ENCODE peak calls at places on chromosomes 5 and 9, in eight cellular contexts. Z, P, K, B, F, C, H and U are unnamed samples.

GRCh38 chr5:159908201-159908940 is 7.9 kb upstream of the ADRA1B start:
- DNase-seq in F (no peak), K (no peak), Z (no peak), B (no peak), C (no peak), P (no peak), H (no peak), U (no peak)

GRCh38 chr9:17011870-17012269 is 123.0 kb upstream of the CNTLN start:
- DNase-seq in P (no peak), Z (no peak), B (no peak), F (no peak), C (no peak), H (no peak), K (no peak), U (no peak)

GRCh38 chr5:139341187-139341688 is 416 bp upstream of the PAIP2 start:
- DNase-seq in Z (no peak), K (no peak), B (no peak), C (no peak), H (no peak), F (no peak), P (no peak), U (no peak)

GRCh38 chr5:150636391-150637244 is 3.8 kb upstream of the SYNPO start:
- DNase-seq in Z (no peak), C (no peak), H (no peak), K (no peak), P (peak), B (peak), F (no peak), U (no peak)

GRCh38 chr9:108035485-108035884 is 545.9 kb upstream of the KLF4 start:
- DNase-seq in H (no peak), P (no peak), K (no peak), Z (no peak), F (no peak), C (no peak), B (no peak), U (no peak)

GRCh38 chr9:93958875-93959682 is 3.9 kb upstream of the BARX1 start:
- DNase-seq in K (no peak), H (no peak), C (no peak), B (peak), P (peak), Z (no peak), F (no peak), U (no peak)

GRCh38 chr9:136254381-136255165 is 9.0 kb upstream of the QSOX2 start:
- DNase-seq in P (no peak), H (no peak), C (no peak), Z (peak), K (no peak), F (no peak), B (no peak), U (no peak)

GRCh38 chr5:98928802-98929122 is at the start of gene CHD1:
- DNase-seq in K (peak), F (peak), H (peak), C (no peak), P (peak), Z (peak), B (no peak), U (peak)

GRCh38 chr5:18792145-18792544 is 1157.9 kb downstream of the TAF11L14 start:
- DNase-seq in P (no peak), B (peak), C (no peak), Z (no peak), H (peak), K (no peak), F (no peak), U (no peak)

GRCh38 chr9:76162751-76163500 is 231.3 kb downstream of the RFK start:
- DNase-seq in C (no peak), B (no peak), P (no peak), Z (no peak), H (no peak), F (no peak), K (no peak), U (no peak)

GRCh38 chr9:131831380-131832165 is 91.7 kb upstream of the RAPGEF1 start:
- DNase-seq in F (no peak), Z (peak), H (no peak), K (no peak), B (no peak), C (no peak), P (no peak), U (no peak)

GRCh38 chr9:102206432-102206831 is 468.0 kb upstream of the GRIN3A start:
- DNase-seq in K (no peak), P (no peak), Z (no peak), C (no peak), F (no peak), H (no peak), B (no peak), U (no peak)

GRCh38 chr5:29054694-29055093 is 2016.3 kb upstream of the CDH9 start:
- DNase-seq in H (no peak), F (no peak), Z (no peak), B (no peak), C (no peak), K (no peak), P (no peak), U (no peak)

GRCh38 chr9:88809836-88810235 is 181.4 kb upstream of the S1PR3 start:
- DNase-seq in C (no peak), K (no peak), Z (no peak), H (no peak), P (no peak), F (no peak), B (peak), U (no peak)

GRCh38 chr9:37903831-37904646 is at the start of gene SLC25A51:
- DNase-seq in F (peak), P (peak), B (peak), K (peak), Z (peak), H (peak), C (peak), U (peak)

GRCh38 chr5:93304851-93305250 is 276.2 kb downstream of the NR2F1-AS1 start:
- DNase-seq in K (no peak), H (no peak), B (no peak), F (no peak), Z (no peak), P (no peak), C (no peak), U (no peak)

GRCh38 chr5:160009591-160009989 is 651 bp downstream of the TTC1 start:
- DNase-seq in F (no peak), K (no peak), B (no peak), P (peak), H (no peak), C (no peak), Z (peak), U (no peak)

GRCh38 chr5:137453476-137454080 is 45.5 kb downstream of the SPOCK1 start:
- DNase-seq in C (no peak), K (peak), P (no peak), Z (no peak), B (peak), F (no peak), H (peak), U (peak)

GRCh38 chr5:167413503-167413902 is 877.9 kb upstream of the WWC1 start:
- DNase-seq in K (no peak), F (no peak), C (no peak), P (no peak), B (no peak), Z (no peak), H (no peak), U (no peak)

GRCh38 chr9:134738869-134739659 is 97.5 kb downstream of the COL5A1 start:
- DNase-seq in K (peak), F (peak), H (peak), B (peak), P (peak), C (no peak), Z (peak), U (no peak)

GRCh38 chr5:170297589-170298462 is at the start of gene LCP2:
- DNase-seq in H (no peak), C (no peak), Z (no peak), K (no peak), F (no peak), B (no peak), P (no peak), U (no peak)

GRCh38 chr9:76269789-76270188 is 124.4 kb downstream of the RFK start:
- DNase-seq in H (no peak), C (no peak), P (no peak), Z (no peak), K (no peak), F (no peak), B (peak), U (no peak)

GRCh38 chr5:168740821-168741213 is 161.6 kb upstream of the PANK3 start:
- DNase-seq in F (no peak), C (no peak), P (no peak), B (peak), Z (no peak), K (no peak), H (no peak), U (no peak)

GRCh38 chr9:134688661-134689319 is 47.2 kb downstream of the COL5A1 start:
- DNase-seq in C (no peak), F (no peak), B (no peak), P (no peak), Z (no peak), H (no peak), K (no peak), U (no peak)

GRCh38 chr9:98120476-98120875 is 1.5 kb upstream of the TRIM14 start:
- DNase-seq in F (no peak), B (no peak), Z (no peak), P (no peak), C (no peak), H (no peak), K (no peak), U (no peak)

GRCh38 chr9:105116047-105116868 is 128.2 kb upstream of the SLC44A1 start:
- DNase-seq in C (no peak), Z (no peak), K (no peak), F (no peak), H (no peak), B (no peak), P (no peak), U (no peak)

GRCh38 chr5:169070413-169070812 is 230.5 kb downstream of the SLIT3 start:
- DNase-seq in H (no peak), F (no peak), P (no peak), C (no peak), B (no peak), K (no peak), Z (no peak), U (no peak)

DNA sequence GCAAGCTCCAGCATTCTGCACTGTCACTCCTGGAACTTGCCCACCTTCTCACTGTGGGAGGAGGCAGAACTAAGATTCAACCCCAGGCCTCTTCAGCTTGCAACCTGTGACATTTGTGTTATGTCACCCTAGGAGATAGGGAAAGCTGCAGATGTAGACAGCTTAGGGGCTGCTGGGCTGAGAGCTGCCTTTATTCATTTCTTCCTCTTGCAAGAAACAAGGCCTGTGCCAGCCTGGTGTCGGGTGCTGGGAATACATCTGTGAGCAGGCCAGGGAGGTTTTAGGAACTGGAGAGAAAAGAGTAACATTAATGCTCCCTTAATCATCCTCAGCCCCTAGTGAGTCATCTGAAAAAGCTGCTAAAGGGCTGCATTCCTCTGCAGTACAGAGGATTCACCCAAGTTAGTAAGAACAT is 101.8 kb downstream of the FGF18 start:
- DNase-seq in P (peak), Z (no peak), C (no peak), H (no peak), B (peak), K (peak), F (no peak), U (no peak)
- H3K27ac ChIP-seq in P (peak), Z (no peak), C (no peak), H (no peak), B (no peak), K (peak), F (peak), U (no peak)

GRCh38 chr9:8845376-8845775 is 1045.8 kb upstream of the DMAC1 start:
- DNase-seq in K (no peak), H (no peak), F (no peak), C (no peak), Z (no peak), P (peak), B (no peak), U (no peak)
- TF ChIP-seq POLR2AphosphoS5 in K (no peak), H (no peak), F (no peak), C (no peak), Z (no peak), P (no peak), B (no peak), U (no peak)

DNA sequence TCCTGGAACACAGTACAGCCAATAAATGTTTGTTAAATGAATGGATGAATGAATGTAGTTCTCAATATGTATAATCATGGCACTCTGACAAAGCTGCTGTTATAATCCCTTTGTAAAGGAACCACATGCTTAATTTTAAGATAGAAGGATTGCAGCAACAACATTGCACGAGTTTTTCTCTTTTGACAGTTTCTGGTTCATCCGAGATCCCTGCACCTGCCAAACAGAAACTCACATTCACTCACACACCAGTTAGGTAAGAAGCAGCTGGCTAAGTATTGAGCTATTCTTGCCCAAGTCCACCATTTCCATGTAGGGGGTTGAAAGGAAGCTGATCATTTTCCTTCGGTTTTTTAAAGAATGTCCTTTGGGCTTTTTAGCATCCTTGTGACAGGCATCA is 133.7 kb upstream of the MAP1B start:
- DNase-seq in C (no peak), P (no peak), Z (no peak), K (no peak), B (no peak), F (no peak), H (no peak), U (no peak)
- H3K9ac ChIP-seq in C (no peak), P (no peak), Z (no peak), K (no peak), B (no peak), F (no peak), H (no peak), U (no peak)

GRCh38 chr9:121558423-121558950 is 58.8 kb upstream of the GGTA1 start:
- DNase-seq in F (no peak), K (no peak), Z (no peak), B (no peak), C (no peak), P (no peak), H (no peak), U (no peak)
- H3K27ac ChIP-seq in F (no peak), K (peak), Z (no peak), B (peak), C (peak), P (peak), H (no peak), U (no peak)

GRCh38 chr5:67215592-67216471 is 19.2 kb upstream of the CD180 start:
- DNase-seq in K (no peak), B (peak), Z (no peak), H (peak), F (no peak), P (peak), C (peak), U (no peak)
- TF ChIP-seq POLR2AphosphoS5 in K (no peak), B (peak), Z (no peak), H (peak), F (no peak), P (no peak), C (no peak), U (no peak)

GRCh38 chr9:85600675-85601263 is 141.0 kb downstream of the AGTPBP1 start:
- DNase-seq in F (peak), C (no peak), B (no peak), H (no peak), K (no peak), P (peak), Z (no peak), U (no peak)
- H3K9ac ChIP-seq in F (no peak), C (no peak), B (no peak), H (no peak), K (no peak), P (no peak), Z (no peak), U (no peak)

DNA sequence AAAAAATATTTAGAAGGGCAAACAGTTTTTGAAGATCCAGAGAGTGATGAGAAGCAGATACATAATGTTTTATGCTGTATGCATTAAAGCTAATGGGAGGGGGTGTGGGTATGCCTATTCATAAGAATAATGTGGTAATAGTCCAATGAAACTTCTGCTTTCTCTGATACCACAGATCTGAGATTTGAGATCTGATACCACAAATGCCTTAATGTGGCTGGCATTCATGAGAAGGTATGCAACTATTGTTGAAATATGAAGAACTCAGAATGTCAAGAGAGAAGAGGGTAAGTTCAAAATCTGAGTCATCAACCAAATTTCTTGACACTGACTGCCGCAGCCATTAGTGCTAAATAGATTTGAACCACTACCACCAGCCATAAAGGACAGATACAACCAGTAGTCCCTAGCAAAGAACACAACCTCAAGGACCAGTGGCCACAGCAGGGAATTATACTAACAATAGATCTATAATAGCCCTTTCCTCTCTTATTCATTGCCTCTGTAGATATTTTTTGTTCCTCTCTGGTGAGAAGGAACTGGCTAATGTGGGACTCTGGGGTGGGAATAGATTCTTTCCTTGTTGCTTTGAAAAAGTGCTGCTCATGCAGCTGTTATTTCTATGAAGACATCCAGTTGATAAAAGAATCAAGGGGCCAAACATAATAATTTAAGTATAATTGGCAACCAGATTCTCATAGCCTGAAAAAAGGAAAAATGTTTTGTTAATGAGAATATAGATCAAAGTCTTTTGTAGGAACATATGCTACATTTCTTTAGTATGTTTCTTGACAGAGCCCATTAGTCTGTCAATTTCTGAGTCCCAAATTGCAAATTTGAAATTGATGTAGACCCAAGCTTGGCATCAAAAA is 256.5 kb upstream of the ZNF608 start:
- DNase-seq in C (peak), F (no peak), P (no peak), H (no peak), K (no peak), Z (no peak), B (no peak), U (no peak)
- H3K27ac ChIP-seq in C (no peak), F (no peak), P (no peak), H (no peak), K (no peak), Z (no peak), B (no peak), U (no peak)